ENCODE peak calls at places on chromosomes 16 and 17, in nine cellular contexts. T is cardiac muscle cell; Z is sigmoid colon; N is left cardiac atrium; H is Caki2; X is myocyte; A is stimulated activated naive CD8-positive, alpha-beta T cell treated with anti-CD3 and anti-CD28 coated beads, Interleukin-15, Interleukin-2, amounts not matched to agents 100 U/mL and 50 U/mL, for 24 hours; Q is right cardiac atrium; K is SHP77. G is an unnamed sample.

GRCh38 chr16:10114411-10114810 is 67.8 kb downstream of the GRIN2A start:
- DNase-seq in T (no peak), Z (no peak), X (no peak), Q (no peak), H (no peak), A (no peak), N (no peak), K (no peak), G (no peak)

GRCh38 chr17:49984776-49985175 is 10.2 kb downstream of the DLX3 start:
- DNase-seq in T (no peak), H (no peak), X (no peak), K (no peak), Z (peak), A (no peak), N (no peak), Q (no peak), G (no peak)

GRCh38 chr16:67528870-67529638 is 425 bp downstream of the RIPOR1 start:
- DNase-seq in T (peak), X (peak), N (peak), Q (peak), Z (no peak), H (peak), A (peak), K (peak), G (no peak)

GRCh38 chr16:2967211-2967631 is 1.9 kb upstream of the PAQR4 start:
- DNase-seq in N (no peak), Q (peak), X (no peak), H (no peak), A (no peak), Z (no peak), K (no peak), T (no peak), G (no peak)

GRCh38 chr16:31135535-31136286 is at the start of gene PRSS8:
- DNase-seq in X (no peak), N (no peak), Q (peak), A (no peak), Z (no peak), H (peak), T (peak), K (no peak), G (peak)

GRCh38 chr17:44907696-44908470 is 7.4 kb downstream of the GFAP start:
- DNase-seq in T (no peak), H (no peak), X (no peak), A (no peak), Q (no peak), Z (no peak), K (no peak), N (no peak), G (no peak)

GRCh38 chr16:88818610-88818874 is 6.8 kb upstream of the APRT start:
- DNase-seq in A (no peak), X (no peak), K (no peak), Q (no peak), Z (no peak), H (no peak), N (no peak), T (no peak), G (no peak)

GRCh38 chr17:8753976-8754440 is 4.3 kb downstream of the SPDYE4 start:
- DNase-seq in X (no peak), A (no peak), T (no peak), H (peak), N (no peak), Q (no peak), K (peak), Z (no peak), G (no peak)

GRCh38 chr16:70568601-70569217 is 45.1 kb downstream of the SF3B3 start:
- DNase-seq in Z (no peak), T (no peak), H (no peak), K (no peak), X (no peak), A (no peak), N (no peak), Q (no peak), G (peak)

GRCh38 chr17:970388-970768 is 9.2 kb downstream of the NXN start:
- DNase-seq in A (no peak), Z (no peak), K (no peak), Q (no peak), H (no peak), N (no peak), T (no peak), X (no peak), G (no peak)

GRCh38 chr17:44905006-44906000 is 6.1 kb upstream of the EFTUD2 start:
- DNase-seq in X (peak), H (no peak), A (no peak), Z (no peak), N (no peak), K (no peak), Q (no peak), T (no peak), G (no peak)

GRCh38 chr16:79587897-79588296 is 12.6 kb downstream of the MAF start:
- DNase-seq in K (no peak), A (no peak), Q (no peak), Z (no peak), T (no peak), N (no peak), X (no peak), H (no peak), G (no peak)

GRCh38 chr16:78175287-78175686 is 75.8 kb downstream of the WWOX start:
- DNase-seq in Q (no peak), Z (no peak), K (no peak), H (no peak), T (no peak), A (no peak), N (no peak), X (no peak), G (no peak)

GRCh38 chr16:79089735-79090284 is 510.7 kb downstream of the MAF start:
- DNase-seq in N (no peak), A (peak), X (no peak), Z (no peak), K (no peak), H (no peak), T (no peak), Q (no peak), G (no peak)

GRCh38 chr17:6365187-6365943 is 69.6 kb downstream of the AIPL1 start:
- DNase-seq in H (peak), Q (no peak), N (no peak), X (no peak), A (no peak), Z (no peak), K (no peak), T (no peak), G (peak)

GRCh38 chr17:48728232-48729231 is at the start of gene HOXB13:
- DNase-seq in H (peak), A (peak), Q (no peak), X (peak), N (peak), T (peak), K (no peak), Z (peak), G (no peak)

GRCh38 chr17:83062818-83063671 is 16.4 kb upstream of the METRNL start:
- DNase-seq in X (no peak), N (peak), T (no peak), K (no peak), Q (peak), Z (peak), H (no peak), A (peak), G (peak)

GRCh38 chr16:56340864-56341365 is 84.4 kb downstream of the AMFR start:
- DNase-seq in K (no peak), Z (no peak), X (no peak), N (no peak), T (no peak), H (no peak), Q (peak), A (no peak), G (no peak)

GRCh38 chr17:48791128-48792032 is 25.6 kb downstream of the TTLL6 start:
- DNase-seq in H (peak), A (peak), X (peak), Q (peak), T (peak), Z (peak), K (peak), N (peak), G (peak)

GRCh38 chr16:77885596-77886295 is 97.4 kb downstream of the VAT1L start:
- DNase-seq in T (no peak), X (no peak), A (no peak), Q (no peak), K (no peak), H (no peak), Z (no peak), N (no peak), G (no peak)

GRCh38 chr17:8326591-8327583 is 12.8 kb upstream of the ODF4 start:
- DNase-seq in X (peak), N (peak), Z (peak), K (no peak), Q (peak), T (peak), H (no peak), A (peak), G (peak)

GRCh38 chr17:34241062-34241461 is 14.0 kb upstream of the CCL2 start:
- DNase-seq in N (peak), T (no peak), H (no peak), X (no peak), K (no peak), Z (peak), Q (peak), A (no peak), G (peak)

GRCh38 chr17:1878419-1879121 is 48.8 kb downstream of the RPA1 start:
- DNase-seq in A (peak), H (no peak), K (no peak), Q (no peak), X (no peak), Z (no peak), T (peak), N (peak), G (no peak)

GRCh38 chr17:80264048-80264792 is 3.6 kb downstream of the RNF213 start:
- DNase-seq in H (no peak), A (peak), X (no peak), K (no peak), Q (no peak), T (no peak), N (no peak), Z (no peak), G (no peak)

GRCh38 chr17:33436321-33436720 is 143.2 kb upstream of the ASIC2 start:
- DNase-seq in Q (no peak), X (peak), T (no peak), H (peak), K (no peak), N (no peak), Z (no peak), A (no peak), G (no peak)

GRCh38 chr16:11560701-11561439 is 25.8 kb downstream of the LITAF start:
- DNase-seq in T (no peak), A (peak), X (no peak), K (no peak), H (no peak), N (peak), Z (no peak), Q (no peak), G (peak)

GRCh38 chr16:28263305-28263704 is 29.0 kb upstream of the SBK1 start:
- DNase-seq in T (no peak), H (no peak), A (no peak), K (no peak), Z (no peak), N (no peak), Q (no peak), X (no peak), G (no peak)

GRCh38 chr16:23357761-23358290 is 55.7 kb downstream of the SCNN1B start:
- DNase-seq in T (no peak), H (no peak), Q (no peak), A (no peak), K (no peak), X (no peak), Z (peak), N (no peak), G (no peak)

GRCh38 chr17:72338847-72339790 is 218.3 kb downstream of the SOX9 start:
- DNase-seq in K (no peak), H (peak), N (peak), A (no peak), Z (no peak), Q (peak), X (peak), T (peak), G (peak)

GRCh38 chr17:3603870-3604259 is 5.3 kb downstream of the TRPV1 start:
- DNase-seq in K (no peak), N (no peak), X (no peak), Q (no peak), H (no peak), A (no peak), T (no peak), Z (no peak), G (no peak)

GRCh38 chr17:48727415-48728175 is 955 bp downstream of the HOXB13 start:
- DNase-seq in Q (no peak), N (no peak), K (no peak), A (no peak), Z (peak), T (no peak), H (no peak), X (no peak), G (no peak)

GRCh38 chr16:4525069-4525468 is 13.5 kb downstream of the CDIP1 start:
- DNase-seq in K (no peak), Q (no peak), A (no peak), T (no peak), X (no peak), N (no peak), Z (no peak), H (no peak), G (no peak)

GRCh38 chr17:80817321-80817845 is 174.3 kb upstream of the CHMP6 start:
- DNase-seq in A (no peak), N (no peak), Z (peak), X (no peak), T (no peak), K (no peak), H (no peak), Q (no peak), G (no peak)

GRCh38 chr17:66567234-66568170 is 265.1 kb downstream of the PRKCA start:
- DNase-seq in A (peak), T (peak), Z (peak), X (peak), H (peak), K (no peak), N (peak), Q (peak), G (peak)

G was measured in ureter.